ENCODE peak calls at places on chromosome X, in seven cellular contexts. U is activated CD4-positive, alpha-beta T cell treated with anti-CD3 and anti-CD28 coated beads for 1 hour; B is posterior vena cava; V is stimulated activated CD4-positive, alpha-beta T cell treated with anti-CD3 and anti-CD28 coated beads, Interleukin-4, amount 100 ng/mL, for 1 hour; Q is stimulated activated CD8-positive, alpha-beta memory T cell treated with anti-CD3 and anti-CD28 coated beads, Interleukin-7, amount 100 ng/mL, for 1 hour; J is HS-5; T is kidney tubule cell. E is an unnamed sample.

GRCh38 chrX:53421125-53421524 is 1.3 kb downstream of the SMC1A start:
- DNase-seq in U (no peak), B (no peak), V (no peak), Q (no peak), J (no peak), T (no peak), E (no peak)

GRCh38 chrX:71214604-71215334 is 8.3 kb upstream of the GJB1 start:
- DNase-seq in U (no peak), B (no peak), V (no peak), Q (no peak), J (no peak), T (peak), E (no peak)

GRCh38 chrX:3348191-3348590 is 1.7 kb upstream of the MXRA5 start:
- DNase-seq in U (no peak), B (no peak), V (no peak), Q (no peak), J (no peak), T (no peak), E (no peak)

GRCh38 chrX:68897118-68897517 is 68.3 kb downstream of the EFNB1 start:
- DNase-seq in U (no peak), B (no peak), V (no peak), Q (no peak), J (no peak), T (no peak), E (no peak)

GRCh38 chrX:109855501-109855900 is 122.4 kb upstream of the ACSL4 start:
- DNase-seq in U (no peak), B (no peak), V (no peak), Q (no peak), J (no peak), T (no peak), E (no peak)

GRCh38 chrX:115912372-115912897 is 258.1 kb upstream of the AGTR2 start:
- DNase-seq in U (no peak), B (no peak), V (no peak), Q (no peak), J (no peak), T (peak), E (no peak)

GRCh38 chrX:74606799-74607198 is 7.6 kb downstream of the RLIM start:
- DNase-seq in U (no peak), B (no peak), V (no peak), Q (no peak), J (no peak), T (no peak), E (no peak)

GRCh38 chrX:121254336-121254735 is 206.9 kb downstream of the GLUD2 start:
- DNase-seq in U (no peak), B (no peak), V (no peak), Q (no peak), J (no peak), T (no peak), E (no peak)

GRCh38 chrX:13716905-13717304 is 17.5 kb downstream of the TRAPPC2 start:
- DNase-seq in U (no peak), B (no peak), V (peak), Q (no peak), J (no peak), T (no peak), E (no peak)

GRCh38 chrX:1464282-1465131 is 11.8 kb upstream of the ASMTL start:
- DNase-seq in U (peak), B (no peak), V (no peak), Q (no peak), J (no peak), T (no peak), E (no peak)

GRCh38 chrX:38890963-38891362 is 89.7 kb downstream of the MID1IP1 start:
- DNase-seq in U (no peak), B (no peak), V (no peak), Q (no peak), J (no peak), T (no peak), E (no peak)

GRCh38 chrX:151505796-151506195 is 57.7 kb upstream of the PASD1 start:
- DNase-seq in U (no peak), B (no peak), V (no peak), Q (no peak), J (no peak), T (peak), E (no peak)

GRCh38 chrX:107741318-107741813 is 34.2 kb downstream of the TSC22D3 start:
- DNase-seq in U (no peak), B (no peak), V (peak), Q (no peak), J (no peak), T (no peak), E (no peak)

GRCh38 chrX:23993012-23993633 is 33.9 kb downstream of the KLHL15 start:
- DNase-seq in U (no peak), B (no peak), V (no peak), Q (no peak), J (no peak), T (no peak), E (no peak)

GRCh38 chrX:16882188-16882587 is 12.0 kb upstream of the RBBP7 start:
- DNase-seq in U (no peak), B (no peak), V (no peak), Q (no peak), J (no peak), T (peak), E (no peak)

GRCh38 chrX:119617511-119618164 is 11.4 kb upstream of the NKRF start:
- DNase-seq in U (no peak), B (no peak), V (no peak), Q (no peak), J (no peak), T (peak), E (no peak)

E was measured in cortex of kidney.